ENCODE peak calls at places on chromosome 7, in seven cellular contexts. One of them, this sample, is unnamed.

GRCh38 chr7:108002726-108003590 is at the start of gene LAMB1:
- DNase-seq in pons: no peak
- DNase-seq in NCI-H1092 treated with DMSO at 0.1 percent for 48 hours: peak
- DNase-seq in GM04504: no peak
- DNase-seq in activated T-helper 1 cell treated with anti-CD3 and anti-CD28 coated beads, Interleukin-12 subunit alpha, Interleukin-12 subunit beta, Interleukin-2, Interleukin-4 antibody, amounts not matched to agents 30 ng/mL and 10 ng/mL and 1 ng/mL, durations not matched to agents 14 hours and 24 hours and 36 hours: no peak
- DNase-seq in stimulated activated CD4-positive, alpha-beta T cell treated with anti-CD3 and anti-CD28 coated beads, TNF-alpha, amount 100 ng/mL, for 48 hours: no peak
- DNase-seq in activated CD8-positive, alpha-beta T cell treated with anti-CD3 and anti-CD28 coated beads for 36 hours: peak
- DNase-seq in this sample: no peak

GRCh38 chr7:116232920-116233319 is 22.6 kb downstream of the TES start:
- DNase-seq in stimulated activated CD4-positive, alpha-beta T cell treated with anti-CD3 and anti-CD28 coated beads, TNF-alpha, amount 100 ng/mL, for 48 hours: no peak
- DNase-seq in NCI-H1092 treated with DMSO at 0.1 percent for 48 hours: no peak
- DNase-seq in GM04504: no peak
- DNase-seq in activated T-helper 1 cell treated with anti-CD3 and anti-CD28 coated beads, Interleukin-12 subunit alpha, Interleukin-12 subunit beta, Interleukin-2, Interleukin-4 antibody, amounts not matched to agents 30 ng/mL and 10 ng/mL and 1 ng/mL, durations not matched to agents 14 hours and 24 hours and 36 hours: no peak
- DNase-seq in activated CD8-positive, alpha-beta T cell treated with anti-CD3 and anti-CD28 coated beads for 36 hours: no peak
- DNase-seq in pons: no peak
- DNase-seq in this sample: no peak

GRCh38 chr7:30173058-30173897 is 38.5 kb downstream of the MTURN start:
- DNase-seq in NCI-H1092 treated with DMSO at 0.1 percent for 48 hours: peak
- DNase-seq in activated CD8-positive, alpha-beta T cell treated with anti-CD3 and anti-CD28 coated beads for 36 hours: no peak
- DNase-seq in stimulated activated CD4-positive, alpha-beta T cell treated with anti-CD3 and anti-CD28 coated beads, TNF-alpha, amount 100 ng/mL, for 48 hours: no peak
- DNase-seq in activated T-helper 1 cell treated with anti-CD3 and anti-CD28 coated beads, Interleukin-12 subunit alpha, Interleukin-12 subunit beta, Interleukin-2, Interleukin-4 antibody, amounts not matched to agents 30 ng/mL and 10 ng/mL and 1 ng/mL, durations not matched to agents 14 hours and 24 hours and 36 hours: no peak
- DNase-seq in GM04504: peak
- DNase-seq in pons: peak
- DNase-seq in this sample: peak

GRCh38 chr7:16743207-16743606 is 10.3 kb upstream of the TSPAN13 start:
- DNase-seq in activated T-helper 1 cell treated with anti-CD3 and anti-CD28 coated beads, Interleukin-12 subunit alpha, Interleukin-12 subunit beta, Interleukin-2, Interleukin-4 antibody, amounts not matched to agents 30 ng/mL and 10 ng/mL and 1 ng/mL, durations not matched to agents 14 hours and 24 hours and 36 hours: no peak
- DNase-seq in pons: no peak
- DNase-seq in GM04504: no peak
- DNase-seq in stimulated activated CD4-positive, alpha-beta T cell treated with anti-CD3 and anti-CD28 coated beads, TNF-alpha, amount 100 ng/mL, for 48 hours: no peak
- DNase-seq in NCI-H1092 treated with DMSO at 0.1 percent for 48 hours: no peak
- DNase-seq in activated CD8-positive, alpha-beta T cell treated with anti-CD3 and anti-CD28 coated beads for 36 hours: no peak
- DNase-seq in this sample: no peak

GRCh38 chr7:104207348-104207730 is 474 bp downstream of the ORC5 start:
- DNase-seq in NCI-H1092 treated with DMSO at 0.1 percent for 48 hours: peak
- DNase-seq in activated T-helper 1 cell treated with anti-CD3 and anti-CD28 coated beads, Interleukin-12 subunit alpha, Interleukin-12 subunit beta, Interleukin-2, Interleukin-4 antibody, amounts not matched to agents 30 ng/mL and 10 ng/mL and 1 ng/mL, durations not matched to agents 14 hours and 24 hours and 36 hours: no peak
- DNase-seq in GM04504: no peak
- DNase-seq in pons: peak
- DNase-seq in stimulated activated CD4-positive, alpha-beta T cell treated with anti-CD3 and anti-CD28 coated beads, TNF-alpha, amount 100 ng/mL, for 48 hours: no peak
- DNase-seq in activated CD8-positive, alpha-beta T cell treated with anti-CD3 and anti-CD28 coated beads for 36 hours: peak
- DNase-seq in this sample: no peak

GRCh38 chr7:115340828-115341227 is 418.9 kb downstream of the MDFIC start:
- DNase-seq in NCI-H1092 treated with DMSO at 0.1 percent for 48 hours: no peak
- DNase-seq in activated CD8-positive, alpha-beta T cell treated with anti-CD3 and anti-CD28 coated beads for 36 hours: no peak
- DNase-seq in GM04504: peak
- DNase-seq in pons: no peak
- DNase-seq in stimulated activated CD4-positive, alpha-beta T cell treated with anti-CD3 and anti-CD28 coated beads, TNF-alpha, amount 100 ng/mL, for 48 hours: no peak
- DNase-seq in activated T-helper 1 cell treated with anti-CD3 and anti-CD28 coated beads, Interleukin-12 subunit alpha, Interleukin-12 subunit beta, Interleukin-2, Interleukin-4 antibody, amounts not matched to agents 30 ng/mL and 10 ng/mL and 1 ng/mL, durations not matched to agents 14 hours and 24 hours and 36 hours: no peak
- DNase-seq in this sample: peak

GRCh38 chr7:74311305-74311744 is 22.1 kb downstream of the CLIP2 start:
- DNase-seq in GM04504: no peak
- DNase-seq in pons: no peak
- DNase-seq in stimulated activated CD4-positive, alpha-beta T cell treated with anti-CD3 and anti-CD28 coated beads, TNF-alpha, amount 100 ng/mL, for 48 hours: no peak
- DNase-seq in activated T-helper 1 cell treated with anti-CD3 and anti-CD28 coated beads, Interleukin-12 subunit alpha, Interleukin-12 subunit beta, Interleukin-2, Interleukin-4 antibody, amounts not matched to agents 30 ng/mL and 10 ng/mL and 1 ng/mL, durations not matched to agents 14 hours and 24 hours and 36 hours: no peak
- DNase-seq in activated CD8-positive, alpha-beta T cell treated with anti-CD3 and anti-CD28 coated beads for 36 hours: no peak
- DNase-seq in NCI-H1092 treated with DMSO at 0.1 percent for 48 hours: no peak
- DNase-seq in this sample: no peak

GRCh38 chr7:30922596-30922995 is 10.9 kb downstream of the AQP1 start:
- DNase-seq in activated T-helper 1 cell treated with anti-CD3 and anti-CD28 coated beads, Interleukin-12 subunit alpha, Interleukin-12 subunit beta, Interleukin-2, Interleukin-4 antibody, amounts not matched to agents 30 ng/mL and 10 ng/mL and 1 ng/mL, durations not matched to agents 14 hours and 24 hours and 36 hours: no peak
- DNase-seq in NCI-H1092 treated with DMSO at 0.1 percent for 48 hours: no peak
- DNase-seq in stimulated activated CD4-positive, alpha-beta T cell treated with anti-CD3 and anti-CD28 coated beads, TNF-alpha, amount 100 ng/mL, for 48 hours: no peak
- DNase-seq in GM04504: no peak
- DNase-seq in activated CD8-positive, alpha-beta T cell treated with anti-CD3 and anti-CD28 coated beads for 36 hours: no peak
- DNase-seq in pons: no peak
- DNase-seq in this sample: no peak

GRCh38 chr7:20220824-20221547 is 3.8 kb upstream of the MACC1 start:
- DNase-seq in activated T-helper 1 cell treated with anti-CD3 and anti-CD28 coated beads, Interleukin-12 subunit alpha, Interleukin-12 subunit beta, Interleukin-2, Interleukin-4 antibody, amounts not matched to agents 30 ng/mL and 10 ng/mL and 1 ng/mL, durations not matched to agents 14 hours and 24 hours and 36 hours: no peak
- DNase-seq in NCI-H1092 treated with DMSO at 0.1 percent for 48 hours: no peak
- DNase-seq in activated CD8-positive, alpha-beta T cell treated with anti-CD3 and anti-CD28 coated beads for 36 hours: no peak
- DNase-seq in pons: no peak
- DNase-seq in GM04504: peak
- DNase-seq in stimulated activated CD4-positive, alpha-beta T cell treated with anti-CD3 and anti-CD28 coated beads, TNF-alpha, amount 100 ng/mL, for 48 hours: no peak
- DNase-seq in this sample: no peak

GRCh38 chr7:128909605-128910568 is 622 bp downstream of the KCP start:
- DNase-seq in activated CD8-positive, alpha-beta T cell treated with anti-CD3 and anti-CD28 coated beads for 36 hours: no peak
- DNase-seq in GM04504: no peak
- DNase-seq in NCI-H1092 treated with DMSO at 0.1 percent for 48 hours: no peak
- DNase-seq in pons: no peak
- DNase-seq in activated T-helper 1 cell treated with anti-CD3 and anti-CD28 coated beads, Interleukin-12 subunit alpha, Interleukin-12 subunit beta, Interleukin-2, Interleukin-4 antibody, amounts not matched to agents 30 ng/mL and 10 ng/mL and 1 ng/mL, durations not matched to agents 14 hours and 24 hours and 36 hours: no peak
- DNase-seq in stimulated activated CD4-positive, alpha-beta T cell treated with anti-CD3 and anti-CD28 coated beads, TNF-alpha, amount 100 ng/mL, for 48 hours: no peak
- DNase-seq in this sample: no peak

GRCh38 chr7:50994753-50995319 is 212.1 kb upstream of the GRB10 start:
- DNase-seq in GM04504: no peak
- DNase-seq in stimulated activated CD4-positive, alpha-beta T cell treated with anti-CD3 and anti-CD28 coated beads, TNF-alpha, amount 100 ng/mL, for 48 hours: no peak
- DNase-seq in activated CD8-positive, alpha-beta T cell treated with anti-CD3 and anti-CD28 coated beads for 36 hours: no peak
- DNase-seq in pons: no peak
- DNase-seq in activated T-helper 1 cell treated with anti-CD3 and anti-CD28 coated beads, Interleukin-12 subunit alpha, Interleukin-12 subunit beta, Interleukin-2, Interleukin-4 antibody, amounts not matched to agents 30 ng/mL and 10 ng/mL and 1 ng/mL, durations not matched to agents 14 hours and 24 hours and 36 hours: no peak
- DNase-seq in NCI-H1092 treated with DMSO at 0.1 percent for 48 hours: no peak
- DNase-seq in this sample: no peak

GRCh38 chr7:101608772-101609713 is 20.1 kb downstream of the MYL10 start:
- DNase-seq in pons: no peak
- DNase-seq in NCI-H1092 treated with DMSO at 0.1 percent for 48 hours: no peak
- DNase-seq in stimulated activated CD4-positive, alpha-beta T cell treated with anti-CD3 and anti-CD28 coated beads, TNF-alpha, amount 100 ng/mL, for 48 hours: no peak
- DNase-seq in activated T-helper 1 cell treated with anti-CD3 and anti-CD28 coated beads, Interleukin-12 subunit alpha, Interleukin-12 subunit beta, Interleukin-2, Interleukin-4 antibody, amounts not matched to agents 30 ng/mL and 10 ng/mL and 1 ng/mL, durations not matched to agents 14 hours and 24 hours and 36 hours: no peak
- DNase-seq in activated CD8-positive, alpha-beta T cell treated with anti-CD3 and anti-CD28 coated beads for 36 hours: no peak
- DNase-seq in GM04504: no peak
- DNase-seq in this sample: no peak

GRCh38 chr7:111290982-111291381 is 200.1 kb downstream of the LRRN3 start:
- DNase-seq in NCI-H1092 treated with DMSO at 0.1 percent for 48 hours: no peak
- DNase-seq in pons: no peak
- DNase-seq in stimulated activated CD4-positive, alpha-beta T cell treated with anti-CD3 and anti-CD28 coated beads, TNF-alpha, amount 100 ng/mL, for 48 hours: no peak
- DNase-seq in activated CD8-positive, alpha-beta T cell treated with anti-CD3 and anti-CD28 coated beads for 36 hours: no peak
- DNase-seq in GM04504: no peak
- DNase-seq in activated T-helper 1 cell treated with anti-CD3 and anti-CD28 coated beads, Interleukin-12 subunit alpha, Interleukin-12 subunit beta, Interleukin-2, Interleukin-4 antibody, amounts not matched to agents 30 ng/mL and 10 ng/mL and 1 ng/mL, durations not matched to agents 14 hours and 24 hours and 36 hours: no peak
- DNase-seq in this sample: no peak

GRCh38 chr7:122315507-122316466 is 11.2 kb upstream of the FEZF1 start:
- DNase-seq in NCI-H1092 treated with DMSO at 0.1 percent for 48 hours: no peak
- DNase-seq in stimulated activated CD4-positive, alpha-beta T cell treated with anti-CD3 and anti-CD28 coated beads, TNF-alpha, amount 100 ng/mL, for 48 hours: no peak
- DNase-seq in pons: no peak
- DNase-seq in activated CD8-positive, alpha-beta T cell treated with anti-CD3 and anti-CD28 coated beads for 36 hours: no peak
- DNase-seq in GM04504: no peak
- DNase-seq in activated T-helper 1 cell treated with anti-CD3 and anti-CD28 coated beads, Interleukin-12 subunit alpha, Interleukin-12 subunit beta, Interleukin-2, Interleukin-4 antibody, amounts not matched to agents 30 ng/mL and 10 ng/mL and 1 ng/mL, durations not matched to agents 14 hours and 24 hours and 36 hours: no peak
- DNase-seq in this sample: no peak

GRCh38 chr7:86664486-86664885 is 20.8 kb downstream of the GRM3 start:
- DNase-seq in stimulated activated CD4-positive, alpha-beta T cell treated with anti-CD3 and anti-CD28 coated beads, TNF-alpha, amount 100 ng/mL, for 48 hours: no peak
- DNase-seq in GM04504: no peak
- DNase-seq in NCI-H1092 treated with DMSO at 0.1 percent for 48 hours: no peak
- DNase-seq in activated T-helper 1 cell treated with anti-CD3 and anti-CD28 coated beads, Interleukin-12 subunit alpha, Interleukin-12 subunit beta, Interleukin-2, Interleukin-4 antibody, amounts not matched to agents 30 ng/mL and 10 ng/mL and 1 ng/mL, durations not matched to agents 14 hours and 24 hours and 36 hours: no peak
- DNase-seq in activated CD8-positive, alpha-beta T cell treated with anti-CD3 and anti-CD28 coated beads for 36 hours: no peak
- DNase-seq in pons: peak
- DNase-seq in this sample: no peak

GRCh38 chr7:23004247-23004520 is 9.7 kb downstream of the HYCC1 start:
- DNase-seq in NCI-H1092 treated with DMSO at 0.1 percent for 48 hours: no peak
- DNase-seq in activated T-helper 1 cell treated with anti-CD3 and anti-CD28 coated beads, Interleukin-12 subunit alpha, Interleukin-12 subunit beta, Interleukin-2, Interleukin-4 antibody, amounts not matched to agents 30 ng/mL and 10 ng/mL and 1 ng/mL, durations not matched to agents 14 hours and 24 hours and 36 hours: no peak
- DNase-seq in stimulated activated CD4-positive, alpha-beta T cell treated with anti-CD3 and anti-CD28 coated beads, TNF-alpha, amount 100 ng/mL, for 48 hours: no peak
- DNase-seq in GM04504: no peak
- DNase-seq in pons: no peak
- DNase-seq in activated CD8-positive, alpha-beta T cell treated with anti-CD3 and anti-CD28 coated beads for 36 hours: no peak
- DNase-seq in this sample: no peak

GRCh38 chr7:131726680-131727079 is 170.3 kb upstream of the PODXL start:
- DNase-seq in NCI-H1092 treated with DMSO at 0.1 percent for 48 hours: no peak
- DNase-seq in stimulated activated CD4-positive, alpha-beta T cell treated with anti-CD3 and anti-CD28 coated beads, TNF-alpha, amount 100 ng/mL, for 48 hours: no peak
- DNase-seq in GM04504: no peak
- DNase-seq in pons: no peak
- DNase-seq in activated CD8-positive, alpha-beta T cell treated with anti-CD3 and anti-CD28 coated beads for 36 hours: no peak
- DNase-seq in activated T-helper 1 cell treated with anti-CD3 and anti-CD28 coated beads, Interleukin-12 subunit alpha, Interleukin-12 subunit beta, Interleukin-2, Interleukin-4 antibody, amounts not matched to agents 30 ng/mL and 10 ng/mL and 1 ng/mL, durations not matched to agents 14 hours and 24 hours and 36 hours: no peak
- DNase-seq in this sample: no peak

GRCh38 chr7:9835204-9835603 is 1138.5 kb upstream of the PHF14 start:
- DNase-seq in NCI-H1092 treated with DMSO at 0.1 percent for 48 hours: no peak
- DNase-seq in activated CD8-positive, alpha-beta T cell treated with anti-CD3 and anti-CD28 coated beads for 36 hours: no peak
- DNase-seq in pons: no peak
- DNase-seq in stimulated activated CD4-positive, alpha-beta T cell treated with anti-CD3 and anti-CD28 coated beads, TNF-alpha, amount 100 ng/mL, for 48 hours: no peak
- DNase-seq in GM04504: no peak
- DNase-seq in activated T-helper 1 cell treated with anti-CD3 and anti-CD28 coated beads, Interleukin-12 subunit alpha, Interleukin-12 subunit beta, Interleukin-2, Interleukin-4 antibody, amounts not matched to agents 30 ng/mL and 10 ng/mL and 1 ng/mL, durations not matched to agents 14 hours and 24 hours and 36 hours: no peak
- DNase-seq in this sample: no peak

GRCh38 chr7:6171532-6172330 is 100.7 kb downstream of the CYTH3 start:
- DNase-seq in stimulated activated CD4-positive, alpha-beta T cell treated with anti-CD3 and anti-CD28 coated beads, TNF-alpha, amount 100 ng/mL, for 48 hours: no peak
- DNase-seq in activated CD8-positive, alpha-beta T cell treated with anti-CD3 and anti-CD28 coated beads for 36 hours: no peak
- DNase-seq in NCI-H1092 treated with DMSO at 0.1 percent for 48 hours: no peak
- DNase-seq in pons: no peak
- DNase-seq in GM04504: no peak
- DNase-seq in activated T-helper 1 cell treated with anti-CD3 and anti-CD28 coated beads, Interleukin-12 subunit alpha, Interleukin-12 subunit beta, Interleukin-2, Interleukin-4 antibody, amounts not matched to agents 30 ng/mL and 10 ng/mL and 1 ng/mL, durations not matched to agents 14 hours and 24 hours and 36 hours: no peak
- DNase-seq in this sample: no peak

GRCh38 chr7:19919156-19920085 is 146.0 kb upstream of the TMEM196 start:
- DNase-seq in pons: no peak
- DNase-seq in GM04504: no peak
- DNase-seq in stimulated activated CD4-positive, alpha-beta T cell treated with anti-CD3 and anti-CD28 coated beads, TNF-alpha, amount 100 ng/mL, for 48 hours: no peak
- DNase-seq in NCI-H1092 treated with DMSO at 0.1 percent for 48 hours: no peak
- DNase-seq in activated CD8-positive, alpha-beta T cell treated with anti-CD3 and anti-CD28 coated beads for 36 hours: no peak
- DNase-seq in activated T-helper 1 cell treated with anti-CD3 and anti-CD28 coated beads, Interleukin-12 subunit alpha, Interleukin-12 subunit beta, Interleukin-2, Interleukin-4 antibody, amounts not matched to agents 30 ng/mL and 10 ng/mL and 1 ng/mL, durations not matched to agents 14 hours and 24 hours and 36 hours: no peak
- DNase-seq in this sample: no peak

GRCh38 chr7:66047426-66047825 is 28.2 kb upstream of the ASL start:
- DNase-seq in stimulated activated CD4-positive, alpha-beta T cell treated with anti-CD3 and anti-CD28 coated beads, TNF-alpha, amount 100 ng/mL, for 48 hours: no peak
- DNase-seq in GM04504: peak
- DNase-seq in pons: no peak
- DNase-seq in NCI-H1092 treated with DMSO at 0.1 percent for 48 hours: no peak
- DNase-seq in activated T-helper 1 cell treated with anti-CD3 and anti-CD28 coated beads, Interleukin-12 subunit alpha, Interleukin-12 subunit beta, Interleukin-2, Interleukin-4 antibody, amounts not matched to agents 30 ng/mL and 10 ng/mL and 1 ng/mL, durations not matched to agents 14 hours and 24 hours and 36 hours: no peak
- DNase-seq in activated CD8-positive, alpha-beta T cell treated with anti-CD3 and anti-CD28 coated beads for 36 hours: no peak
- DNase-seq in this sample: peak

GRCh38 chr7:12493407-12493806 is 77.1 kb upstream of the SCIN start:
- DNase-seq in activated CD8-positive, alpha-beta T cell treated with anti-CD3 and anti-CD28 coated beads for 36 hours: no peak
- DNase-seq in NCI-H1092 treated with DMSO at 0.1 percent for 48 hours: no peak
- DNase-seq in activated T-helper 1 cell treated with anti-CD3 and anti-CD28 coated beads, Interleukin-12 subunit alpha, Interleukin-12 subunit beta, Interleukin-2, Interleukin-4 antibody, amounts not matched to agents 30 ng/mL and 10 ng/mL and 1 ng/mL, durations not matched to agents 14 hours and 24 hours and 36 hours: no peak
- DNase-seq in GM04504: no peak
- DNase-seq in stimulated activated CD4-positive, alpha-beta T cell treated with anti-CD3 and anti-CD28 coated beads, TNF-alpha, amount 100 ng/mL, for 48 hours: no peak
- DNase-seq in pons: no peak
- DNase-seq in this sample: peak

GRCh38 chr7:91668217-91668616 is 212.3 kb downstream of the MTERF1 start:
- DNase-seq in activated CD8-positive, alpha-beta T cell treated with anti-CD3 and anti-CD28 coated beads for 36 hours: no peak
- DNase-seq in activated T-helper 1 cell treated with anti-CD3 and anti-CD28 coated beads, Interleukin-12 subunit alpha, Interleukin-12 subunit beta, Interleukin-2, Interleukin-4 antibody, amounts not matched to agents 30 ng/mL and 10 ng/mL and 1 ng/mL, durations not matched to agents 14 hours and 24 hours and 36 hours: no peak
- DNase-seq in NCI-H1092 treated with DMSO at 0.1 percent for 48 hours: no peak
- DNase-seq in GM04504: no peak
- DNase-seq in stimulated activated CD4-positive, alpha-beta T cell treated with anti-CD3 and anti-CD28 coated beads, TNF-alpha, amount 100 ng/mL, for 48 hours: no peak
- DNase-seq in pons: no peak
- DNase-seq in this sample: no peak

GRCh38 chr7:30159698-30160143 is 24.9 kb downstream of the MTURN start:
- DNase-seq in pons: peak
- DNase-seq in GM04504: no peak
- DNase-seq in stimulated activated CD4-positive, alpha-beta T cell treated with anti-CD3 and anti-CD28 coated beads, TNF-alpha, amount 100 ng/mL, for 48 hours: no peak
- DNase-seq in NCI-H1092 treated with DMSO at 0.1 percent for 48 hours: peak
- DNase-seq in activated T-helper 1 cell treated with anti-CD3 and anti-CD28 coated beads, Interleukin-12 subunit alpha, Interleukin-12 subunit beta, Interleukin-2, Interleukin-4 antibody, amounts not matched to agents 30 ng/mL and 10 ng/mL and 1 ng/mL, durations not matched to agents 14 hours and 24 hours and 36 hours: no peak
- DNase-seq in activated CD8-positive, alpha-beta T cell treated with anti-CD3 and anti-CD28 coated beads for 36 hours: peak
- DNase-seq in this sample: no peak

GRCh38 chr7:159137906-159138305 is 6.8 kb downstream of the VIPR2 start:
- DNase-seq in activated CD8-positive, alpha-beta T cell treated with anti-CD3 and anti-CD28 coated beads for 36 hours: no peak
- DNase-seq in pons: no peak
- DNase-seq in NCI-H1092 treated with DMSO at 0.1 percent for 48 hours: no peak
- DNase-seq in stimulated activated CD4-positive, alpha-beta T cell treated with anti-CD3 and anti-CD28 coated beads, TNF-alpha, amount 100 ng/mL, for 48 hours: no peak
- DNase-seq in activated T-helper 1 cell treated with anti-CD3 and anti-CD28 coated beads, Interleukin-12 subunit alpha, Interleukin-12 subunit beta, Interleukin-2, Interleukin-4 antibody, amounts not matched to agents 30 ng/mL and 10 ng/mL and 1 ng/mL, durations not matched to agents 14 hours and 24 hours and 36 hours: no peak
- DNase-seq in GM04504: no peak
- DNase-seq in this sample: no peak

GRCh38 chr7:37162106-37162505 is 286.6 kb downstream of the ELMO1 start:
- DNase-seq in NCI-H1092 treated with DMSO at 0.1 percent for 48 hours: no peak
- DNase-seq in GM04504: no peak
- DNase-seq in stimulated activated CD4-positive, alpha-beta T cell treated with anti-CD3 and anti-CD28 coated beads, TNF-alpha, amount 100 ng/mL, for 48 hours: no peak
- DNase-seq in activated T-helper 1 cell treated with anti-CD3 and anti-CD28 coated beads, Interleukin-12 subunit alpha, Interleukin-12 subunit beta, Interleukin-2, Interleukin-4 antibody, amounts not matched to agents 30 ng/mL and 10 ng/mL and 1 ng/mL, durations not matched to agents 14 hours and 24 hours and 36 hours: no peak
- DNase-seq in pons: no peak
- DNase-seq in activated CD8-positive, alpha-beta T cell treated with anti-CD3 and anti-CD28 coated beads for 36 hours: no peak
- DNase-seq in this sample: no peak

GRCh38 chr7:158449266-158449665 is 138.4 kb downstream of the PTPRN2 start:
- DNase-seq in GM04504: no peak
- DNase-seq in activated CD8-positive, alpha-beta T cell treated with anti-CD3 and anti-CD28 coated beads for 36 hours: no peak
- DNase-seq in activated T-helper 1 cell treated with anti-CD3 and anti-CD28 coated beads, Interleukin-12 subunit alpha, Interleukin-12 subunit beta, Interleukin-2, Interleukin-4 antibody, amounts not matched to agents 30 ng/mL and 10 ng/mL and 1 ng/mL, durations not matched to agents 14 hours and 24 hours and 36 hours: no peak
- DNase-seq in stimulated activated CD4-positive, alpha-beta T cell treated with anti-CD3 and anti-CD28 coated beads, TNF-alpha, amount 100 ng/mL, for 48 hours: no peak
- DNase-seq in pons: no peak
- DNase-seq in NCI-H1092 treated with DMSO at 0.1 percent for 48 hours: no peak
- DNase-seq in this sample: no peak

GRCh38 chr7:34061175-34061574 is 155.8 kb downstream of the BMPER start:
- DNase-seq in GM04504: peak
- DNase-seq in activated T-helper 1 cell treated with anti-CD3 and anti-CD28 coated beads, Interleukin-12 subunit alpha, Interleukin-12 subunit beta, Interleukin-2, Interleukin-4 antibody, amounts not matched to agents 30 ng/mL and 10 ng/mL and 1 ng/mL, durations not matched to agents 14 hours and 24 hours and 36 hours: no peak
- DNase-seq in NCI-H1092 treated with DMSO at 0.1 percent for 48 hours: no peak
- DNase-seq in pons: no peak
- DNase-seq in stimulated activated CD4-positive, alpha-beta T cell treated with anti-CD3 and anti-CD28 coated beads, TNF-alpha, amount 100 ng/mL, for 48 hours: no peak
- DNase-seq in activated CD8-positive, alpha-beta T cell treated with anti-CD3 and anti-CD28 coated beads for 36 hours: no peak
- DNase-seq in this sample: peak

GRCh38 chr7:158588085-158588877 is 658 bp upstream of the PTPRN2 start:
- DNase-seq in NCI-H1092 treated with DMSO at 0.1 percent for 48 hours: no peak
- DNase-seq in stimulated activated CD4-positive, alpha-beta T cell treated with anti-CD3 and anti-CD28 coated beads, TNF-alpha, amount 100 ng/mL, for 48 hours: no peak
- DNase-seq in pons: no peak
- DNase-seq in activated CD8-positive, alpha-beta T cell treated with anti-CD3 and anti-CD28 coated beads for 36 hours: no peak
- DNase-seq in activated T-helper 1 cell treated with anti-CD3 and anti-CD28 coated beads, Interleukin-12 subunit alpha, Interleukin-12 subunit beta, Interleukin-2, Interleukin-4 antibody, amounts not matched to agents 30 ng/mL and 10 ng/mL and 1 ng/mL, durations not matched to agents 14 hours and 24 hours and 36 hours: no peak
- DNase-seq in GM04504: no peak
- DNase-seq in this sample: no peak

GRCh38 chr7:95312561-95312960 is 11.8 kb downstream of the PON1 start:
- DNase-seq in GM04504: no peak
- DNase-seq in activated CD8-positive, alpha-beta T cell treated with anti-CD3 and anti-CD28 coated beads for 36 hours: no peak
- DNase-seq in NCI-H1092 treated with DMSO at 0.1 percent for 48 hours: no peak
- DNase-seq in activated T-helper 1 cell treated with anti-CD3 and anti-CD28 coated beads, Interleukin-12 subunit alpha, Interleukin-12 subunit beta, Interleukin-2, Interleukin-4 antibody, amounts not matched to agents 30 ng/mL and 10 ng/mL and 1 ng/mL, durations not matched to agents 14 hours and 24 hours and 36 hours: no peak
- DNase-seq in stimulated activated CD4-positive, alpha-beta T cell treated with anti-CD3 and anti-CD28 coated beads, TNF-alpha, amount 100 ng/mL, for 48 hours: no peak
- DNase-seq in pons: no peak
- DNase-seq in this sample: no peak